ENCODE peak calls at places on chromosome 2, in five cellular contexts. One of them, this sample, is unnamed.

GRCh38 chr2:216776076-216776726 is 80.9 kb upstream of the IGFBP5 start:
- DNase-seq in AG09309: no peak
- DNase-seq in right lobe of liver: no peak
- DNase-seq in PC-3: no peak
- DNase-seq in NCI-H1694: no peak
- DNase-seq in this sample: no peak

GRCh38 chr2:210162466-210163124 is 8.6 kb downstream of the KANSL1L start:
- DNase-seq in AG09309: no peak
- DNase-seq in right lobe of liver: no peak
- DNase-seq in PC-3: no peak
- DNase-seq in NCI-H1694: no peak
- DNase-seq in this sample: no peak

GRCh38 chr2:178512491-178512890 is 32.2 kb downstream of the PLEKHA3 start:
- DNase-seq in AG09309: peak
- DNase-seq in right lobe of liver: no peak
- DNase-seq in PC-3: peak
- DNase-seq in NCI-H1694: no peak
- DNase-seq in this sample: no peak

GRCh38 chr2:96913398-96914202 is 43.7 kb upstream of the SEMA4C start:
- DNase-seq in AG09309: no peak
- DNase-seq in right lobe of liver: no peak
- DNase-seq in PC-3: no peak
- DNase-seq in NCI-H1694: no peak
- DNase-seq in this sample: no peak

GRCh38 chr2:120445431-120446143 is 99.7 kb downstream of the INHBB start:
- DNase-seq in AG09309: no peak
- DNase-seq in right lobe of liver: no peak
- DNase-seq in PC-3: peak
- DNase-seq in NCI-H1694: no peak
- DNase-seq in this sample: no peak

GRCh38 chr2:3535794-3536681 is 16.7 kb upstream of the ADI1 start:
- DNase-seq in AG09309: peak
- DNase-seq in right lobe of liver: peak
- DNase-seq in PC-3: peak
- DNase-seq in NCI-H1694: no peak
- DNase-seq in this sample: no peak

GRCh38 chr2:191656389-191656788 is 21.5 kb upstream of the NABP1 start:
- DNase-seq in AG09309: peak
- DNase-seq in right lobe of liver: no peak
- DNase-seq in PC-3: peak
- DNase-seq in NCI-H1694: no peak
- DNase-seq in this sample: no peak

GRCh38 chr2:2647156-2647555 is 316.1 kb upstream of the MYT1L start:
- DNase-seq in AG09309: no peak
- DNase-seq in right lobe of liver: no peak
- DNase-seq in PC-3: peak
- DNase-seq in NCI-H1694: no peak
- DNase-seq in this sample: no peak